ENCODE peak calls at places on chromosomes 3 and 15, in four cellular contexts. N, E, O and M are unnamed samples.

GRCh38 chr3:179558742-179559364 is 3.9 kb upstream of the ACTL6A start:
- DNase-seq in N (peak), E (peak), O (peak), M (peak)

GRCh38 chr3:56806407-56806806 is 4.7 kb upstream of the ARHGEF3 start:
- DNase-seq in N (no peak), E (no peak), O (no peak), M (no peak)

GRCh38 chr3:71109241-71109976 is 474.1 kb downstream of the FOXP1 start:
- DNase-seq in N (no peak), E (no peak), O (peak), M (no peak)

GRCh38 chr3:134055661-134056060 is 25.9 kb upstream of the SLCO2A1 start:
- DNase-seq in N (no peak), E (no peak), O (no peak), M (no peak)

GRCh38 chr3:188796122-188796631 is 375.6 kb upstream of the TPRG1 start:
- DNase-seq in N (no peak), E (peak), O (peak), M (no peak)

GRCh38 chr3:188531210-188531609 is 377.3 kb downstream of the LPP start:
- DNase-seq in N (no peak), E (no peak), O (peak), M (no peak)

GRCh38 chr3:177306252-177306651 is 109.0 kb upstream of the TBL1XR1 start:
- DNase-seq in N (no peak), E (no peak), O (no peak), M (no peak)

GRCh38 chr15:88896339-88897033 is 1.1 kb upstream of the HAPLN3 start:
- DNase-seq in N (no peak), E (no peak), O (no peak), M (no peak)

GRCh38 chr3:48320994-48321393 is 12.5 kb downstream of the SPINK8 start:
- DNase-seq in N (no peak), E (no peak), O (no peak), M (no peak)

GRCh38 chr15:66661432-66662096 is 40.5 kb upstream of the SMAD6 start:
- DNase-seq in N (no peak), E (no peak), O (no peak), M (no peak)

GRCh38 chr3:106262976-106263375 is 394.2 kb upstream of the CBLB start:
- DNase-seq in N (no peak), E (no peak), O (no peak), M (no peak)
- TF ChIP-seq CTCF in N (no peak), E (no peak), O (no peak), M (no peak)

GRCh38 chr15:63600001-63600645 is 2.9 kb downstream of the FBXL22 start:
- DNase-seq in N (no peak), E (no peak), O (no peak), M (no peak)

GRCh38 chr15:63598467-63599400 is 1.5 kb downstream of the FBXL22 start:
- DNase-seq in N (no peak), E (no peak), O (no peak), M (no peak)

GRCh38 chr15:63600646-63601025 is 3.4 kb downstream of the FBXL22 start:
- DNase-seq in N (peak), E (peak), O (peak), M (peak)

GRCh38 chr15:63601026-63601726 is 4.0 kb downstream of the FBXL22 start:
- DNase-seq in N (no peak), E (peak), O (peak), M (peak)

GRCh38 chr15:63599401-63600000 is 2.3 kb downstream of the FBXL22 start:
- DNase-seq in N (no peak), E (peak), O (no peak), M (peak)
- TF ChIP-seq CTCF in N (peak), E (peak), O (peak), M (peak)

GRCh38 chr15:78414608-78415250 is 23.3 kb upstream of the IREB2 start:
- DNase-seq in N (no peak), E (no peak), O (no peak), M (no peak)

GRCh38 chr15:78419331-78419730 is 18.7 kb upstream of the IREB2 start:
- DNase-seq in N (no peak), E (no peak), O (no peak), M (no peak)

GRCh38 chr15:78418239-78418638 is 19.8 kb upstream of the IREB2 start:
- DNase-seq in N (no peak), E (no peak), O (no peak), M (no peak)

GRCh38 chr15:78418681-78419080 is 19.3 kb upstream of the IREB2 start:
- DNase-seq in N (no peak), E (no peak), O (no peak), M (no peak)

GRCh38 chr15:78415284-78415683 is 22.7 kb upstream of the IREB2 start:
- DNase-seq in N (no peak), E (no peak), O (peak), M (no peak)
- TF ChIP-seq CTCF in N (peak), E (no peak), O (peak), M (no peak)

GRCh38 chr15:39171944-39172368 is 408.9 kb upstream of the THBS1 start:
- DNase-seq in N (peak), E (peak), O (peak), M (peak)
- TF ChIP-seq CTCF in N (peak), E (peak), O (peak), M (peak)

GRCh38 chr3:9947025-9947995 is 4.9 kb downstream of the PRRT3 start:
- DNase-seq in N (no peak), E (no peak), O (peak), M (no peak)
- TF ChIP-seq CTCF in N (no peak), E (no peak), O (peak), M (no peak)

GRCh38 chr3:131140891-131141290 is 114.2 kb downstream of the NEK11 start:
- DNase-seq in N (no peak), E (no peak), O (peak), M (no peak)
- TF ChIP-seq CTCF in N (no peak), E (no peak), O (no peak), M (no peak)

DNA sequence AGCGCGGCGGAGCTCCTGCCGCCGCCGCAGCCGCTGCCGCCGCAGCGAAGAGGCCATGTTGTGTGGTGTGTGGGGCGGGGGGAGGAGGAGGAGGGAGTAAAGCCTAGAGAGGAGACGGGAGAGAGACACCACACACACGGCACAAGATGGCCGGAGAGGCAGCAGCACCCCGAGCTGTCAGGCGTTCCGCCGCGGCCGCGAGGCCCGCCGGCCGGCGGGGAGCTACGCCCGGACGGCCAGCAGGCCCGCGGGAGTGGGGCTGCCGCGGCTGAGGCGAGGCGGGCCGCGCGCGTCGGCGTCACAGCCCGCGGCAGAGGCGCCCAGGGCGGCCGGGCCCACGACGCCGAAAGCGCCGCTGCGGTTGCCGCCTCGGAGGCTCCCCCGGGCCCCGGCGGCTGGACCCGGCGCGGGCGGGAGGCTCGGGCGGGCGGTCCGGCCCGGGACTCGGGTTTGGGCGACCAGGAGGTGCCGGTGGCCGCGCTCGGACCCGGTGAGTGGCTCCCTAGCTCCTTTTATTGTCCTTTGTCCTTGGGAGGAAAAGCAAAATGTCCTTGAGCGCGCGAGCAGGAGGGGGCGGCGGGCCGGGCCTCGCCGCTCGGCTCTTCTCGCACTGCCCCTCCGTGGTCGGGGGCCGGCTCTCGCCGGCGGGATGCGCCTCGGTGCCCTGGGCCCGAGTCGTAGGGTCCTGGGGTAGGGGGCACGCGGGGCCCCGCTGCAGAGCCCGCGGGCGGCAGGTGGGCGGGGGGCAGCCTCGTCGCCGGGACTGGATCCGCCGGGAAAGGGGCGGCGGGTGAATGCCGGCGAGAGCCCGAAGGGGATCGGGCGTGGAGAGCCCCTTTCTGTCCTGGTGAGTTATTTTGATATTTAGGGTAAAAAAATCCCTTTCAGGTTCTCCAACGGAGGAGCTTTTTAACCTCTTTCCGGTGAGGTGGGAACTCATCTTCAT is 17.2 kb upstream of the CHD2 start:
- DNase-seq in N (no peak), E (peak), O (no peak), M (peak)
- TF ChIP-seq CTCF in N (no peak), E (no peak), O (peak), M (no peak)

GRCh38 chr3:137121704-137122314 is 164.0 kb downstream of the IL20RB start:
- DNase-seq in N (peak), E (peak), O (peak), M (peak)
- TF ChIP-seq CTCF in N (peak), E (peak), O (peak), M (peak)

DNA sequence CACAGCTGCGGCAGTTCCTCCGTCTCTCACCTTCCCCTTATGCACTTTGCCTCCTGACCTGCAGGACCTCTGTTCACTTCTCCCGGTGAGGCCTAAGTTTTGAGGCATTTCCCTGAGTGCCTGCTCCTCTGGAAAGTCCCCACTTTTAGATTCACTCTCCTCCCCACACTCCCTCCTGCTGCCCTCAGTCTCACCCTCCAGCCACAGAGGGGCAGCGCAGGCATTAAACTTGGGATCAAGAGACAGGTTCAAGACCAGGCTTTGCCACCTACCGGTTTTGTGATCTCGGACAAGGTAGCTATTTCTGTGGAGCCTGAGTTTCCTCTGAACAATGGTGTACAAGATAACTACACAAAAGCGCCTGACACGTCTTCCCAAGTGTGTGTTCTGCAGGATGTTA is 19.4 kb downstream of the SLC6A11 start:
- DNase-seq in N (no peak), E (no peak), O (no peak), M (peak)
- TF ChIP-seq CTCF in N (no peak), E (no peak), O (no peak), M (no peak)

GRCh38 chr15:87623832-87624231 is 632.7 kb downstream of the NTRK3 start:
- DNase-seq in N (no peak), E (peak), O (no peak), M (peak)
- TF ChIP-seq CTCF in N (no peak), E (no peak), O (peak), M (no peak)